ENCODE peak calls at places on chromosomes 13 and 19, in four cellular contexts. A, Q, S and R are unnamed samples.

GRCh38 chr19:29623726-29624488 is 17.8 kb downstream of the POP4 start:
- DNase-seq in Q (no peak), S (no peak), A (no peak), R (no peak)

GRCh38 chr19:7887408-7888144 is 734 bp upstream of the LRRC8E start:
- DNase-seq in Q (no peak), A (no peak), S (no peak), R (no peak)

GRCh38 chr13:29429496-29429895 is 166.0 kb downstream of the SLC7A1 start:
- DNase-seq in S (no peak), A (no peak), Q (peak), R (no peak)

GRCh38 chr13:24083722-24084421 is 76.6 kb upstream of the SPATA13 start:
- DNase-seq in Q (no peak), A (peak), S (no peak), R (no peak)

GRCh38 chr19:52566588-52566987 is 3.5 kb upstream of the ZNF701 start:
- DNase-seq in A (no peak), Q (peak), S (no peak), R (peak)

GRCh38 chr19:34676697-34677385 is at the start of gene SCGB2B2:
- DNase-seq in S (no peak), Q (no peak), A (peak), R (no peak)

GRCh38 chr19:30168760-30169159 is 203.4 kb upstream of the ZNF536 start:
- DNase-seq in A (no peak), S (no peak), Q (no peak), R (no peak)

GRCh38 chr13:59665736-59666135 is 498.0 kb downstream of the DIAPH3 start:
- DNase-seq in Q (no peak), S (no peak), A (no peak), R (peak)

GRCh38 chr13:108957369-108958012 is 328.1 kb downstream of the MYO16 start:
- DNase-seq in S (no peak), A (no peak), Q (peak), R (peak)

GRCh38 chr19:933553-933882 is 7.7 kb downstream of the ARID3A start:
- DNase-seq in S (no peak), A (no peak), Q (no peak), R (no peak)

GRCh38 chr19:45805719-45806118 is 9.4 kb downstream of the RSPH6A start:
- DNase-seq in S (no peak), Q (no peak), A (no peak), R (no peak)

GRCh38 chr19:18865106-18865972 is 30.6 kb downstream of the CERS1 start:
- DNase-seq in A (no peak), Q (no peak), S (peak), R (no peak)

GRCh38 chr13:52659340-52659739 is 6.7 kb downstream of the SUGT1 start:
- DNase-seq in S (no peak), A (no peak), Q (no peak), R (no peak)

GRCh38 chr19:40908981-40909380 is 26.9 kb upstream of the CYP2A7 start:
- DNase-seq in A (no peak), S (no peak), Q (no peak), R (peak)

GRCh38 chr19:58559275-58560006 is 1.0 kb upstream of the UBE2M start:
- DNase-seq in A (no peak), S (peak), Q (peak), R (peak)

GRCh38 chr19:11197291-11198174 is at the start of gene KANK2:
- DNase-seq in A (peak), Q (peak), S (peak), R (peak)

GRCh38 chr19:17294051-17294891 is 9.0 kb downstream of the ABHD8 start:
- DNase-seq in A (peak), Q (peak), S (peak), R (no peak)

GRCh38 chr13:46556380-46556779 is 3.4 kb downstream of the LRCH1 start:
- DNase-seq in S (no peak), Q (no peak), A (no peak), R (no peak)

GRCh38 chr19:19274146-19274545 is 1.0 kb upstream of the TM6SF2 start:
- DNase-seq in A (no peak), Q (no peak), S (no peak), R (no peak)

GRCh38 chr13:33260168-33261098 is 25.1 kb downstream of the STARD13 start:
- DNase-seq in S (no peak), A (peak), Q (peak), R (peak)